ENCODE peak calls at places on chromosomes 3 and 15, in six cellular contexts. E is CD8-positive, alpha-beta memory T cell; I is lower lobe of right lung; Y is cardiac muscle cell; W is astrocyte; M is pancreas. U is an unnamed sample. For H3K36me3, the result is how much of the 10 kb centered on the place peaks cover.

GRCh38 chr3:138949002-138949418 is 2.0 kb downstream of the FOXL2NB start:
- DNase-seq in E (no peak), I (no peak), Y (no peak), W (no peak), M (no peak), U (no peak)

GRCh38 chr3:123053107-123053506 is 13.7 kb upstream of the PDIA5 start:
- DNase-seq in E (no peak), I (no peak), Y (no peak), W (no peak), M (no peak), U (no peak)

GRCh38 chr15:56869573-56869972 is 48.9 kb upstream of the TCF12 start:
- DNase-seq in E (no peak), I (peak), Y (peak), W (no peak), M (no peak), U (peak)

GRCh38 chr15:94306700-94307650 is 75.6 kb downstream of the MCTP2 start:
- DNase-seq in E (no peak), I (no peak), Y (no peak), W (peak), M (no peak), U (no peak)

GRCh38 chr3:18618723-18619122 is 193.6 kb upstream of the SATB1 start:
- DNase-seq in E (no peak), I (no peak), Y (no peak), W (no peak), M (no peak), U (no peak)

GRCh38 chr3:72271923-72272322 is 487.0 kb upstream of the PROK2 start:
- DNase-seq in E (no peak), I (no peak), Y (no peak), W (no peak), M (no peak), U (no peak)

GRCh38 chr3:14282001-14282705 is 103.5 kb downstream of the LSM3 start:
- DNase-seq in E (no peak), I (no peak), Y (no peak), W (no peak), M (no peak), U (no peak)

GRCh38 chr3:55189359-55189801 is 261.5 kb upstream of the LRTM1 start:
- DNase-seq in E (no peak), I (no peak), Y (no peak), W (peak), M (no peak), U (no peak)

GRCh38 chr3:194514626-194515025 is 27.8 kb upstream of the ATP13A3 start:
- DNase-seq in E (no peak), I (no peak), Y (no peak), W (no peak), M (no peak), U (no peak)

GRCh38 chr15:99727330-99727729 is 5.9 kb downstream of the LYSMD4 start:
- DNase-seq in E (no peak), I (no peak), Y (no peak), W (no peak), M (no peak), U (no peak)

GRCh38 chr3:52080830-52081719 is 24.7 kb upstream of the DUSP7 start:
- DNase-seq in E (no peak), I (no peak), Y (no peak), W (no peak), M (no peak), U (no peak)

GRCh38 chr3:124276863-124277515 is 285.1 kb upstream of the ROPN1 start:
- DNase-seq in E (no peak), I (no peak), Y (no peak), W (no peak), M (no peak), U (no peak)

GRCh38 chr3:188760408-188760807 is 411.4 kb upstream of the TPRG1 start:
- DNase-seq in E (no peak), I (no peak), Y (no peak), W (peak), M (no peak), U (no peak)

GRCh38 chr3:79419222-79419621 is 348.6 kb downstream of the ROBO1 start:
- DNase-seq in E (no peak), I (no peak), Y (peak), W (peak), M (no peak), U (no peak)

GRCh38 chr3:34140606-34141005 is 342.2 kb downstream of the PDCD6IP start:
- DNase-seq in E (no peak), I (no peak), Y (no peak), W (no peak), M (no peak), U (no peak)

GRCh38 chr15:60551781-60552161 is 72.8 kb upstream of the ICE2 start:
- DNase-seq in E (no peak), I (no peak), Y (no peak), W (no peak), M (no peak), U (no peak)

DNA sequence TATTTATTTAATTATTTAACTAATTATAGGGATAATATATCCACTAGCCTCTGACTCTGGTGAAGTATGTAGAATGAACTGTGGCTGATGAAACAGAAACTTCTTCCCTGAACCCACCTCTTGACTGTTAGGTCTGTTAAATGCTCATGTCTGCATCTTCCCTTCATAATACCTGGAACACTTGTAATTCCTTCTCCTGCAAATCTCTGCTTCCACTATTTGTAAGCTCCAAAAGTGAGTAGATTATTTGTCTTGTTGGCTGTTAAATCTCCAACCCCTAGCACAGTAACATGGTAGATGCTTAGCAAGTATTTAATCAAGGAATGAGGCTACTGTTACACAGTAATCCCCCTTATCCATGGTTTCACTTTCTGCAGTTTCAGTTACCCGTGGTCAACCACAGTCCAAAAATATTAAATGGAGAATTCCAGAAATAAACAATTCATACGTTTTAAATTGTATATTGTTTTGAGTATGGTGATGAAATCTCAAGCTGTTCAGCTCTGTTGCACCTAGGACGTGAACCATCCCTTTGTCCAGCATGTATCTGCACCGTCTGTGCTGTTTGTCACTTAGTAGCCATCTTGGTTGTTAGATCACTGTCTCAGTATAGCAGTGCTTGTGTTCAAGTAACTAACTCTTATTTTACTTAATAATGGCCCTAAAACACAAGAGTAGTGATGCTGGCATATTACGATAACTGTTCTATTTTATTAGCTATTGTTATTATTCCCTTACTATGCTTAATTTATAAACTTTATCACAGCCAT is 5.7 kb downstream of the TTBK2 start:
- DNase-seq in E (no peak), I (no peak), Y (no peak), W (no peak), M (no peak), U (no peak)
- H3K4me3 ChIP-seq in E (no peak), I (peak), Y (no peak), W (no peak), M (no peak), U (no peak)

GRCh38 chr15:72222433-72222832 is 8.6 kb downstream of the PKM start:
- DNase-seq in E (no peak), I (no peak), Y (no peak), W (peak), M (no peak), U (no peak)
- H3K36me3 ChIP-seq in E (under half), I (half or more), Y (under half), W (half or more), M (under half), U (under half)

GRCh38 chr3:15294914-15295313 is 37.5 kb downstream of the SH3BP5 start:
- DNase-seq in E (no peak), I (no peak), Y (no peak), W (peak), M (no peak), U (peak)
- H3K4me3 ChIP-seq in E (no peak), I (no peak), Y (no peak), W (no peak), M (no peak), U (no peak)

GRCh38 chr15:28113426-28114113 is 14.5 kb upstream of the OCA2 start:
- DNase-seq in E (no peak), I (no peak), Y (no peak), W (no peak), M (no peak), U (no peak)
- H3K36me3 ChIP-seq in E (under half), I (half or more), Y (under half), W (under half), M (under half), U (half or more)

DNA sequence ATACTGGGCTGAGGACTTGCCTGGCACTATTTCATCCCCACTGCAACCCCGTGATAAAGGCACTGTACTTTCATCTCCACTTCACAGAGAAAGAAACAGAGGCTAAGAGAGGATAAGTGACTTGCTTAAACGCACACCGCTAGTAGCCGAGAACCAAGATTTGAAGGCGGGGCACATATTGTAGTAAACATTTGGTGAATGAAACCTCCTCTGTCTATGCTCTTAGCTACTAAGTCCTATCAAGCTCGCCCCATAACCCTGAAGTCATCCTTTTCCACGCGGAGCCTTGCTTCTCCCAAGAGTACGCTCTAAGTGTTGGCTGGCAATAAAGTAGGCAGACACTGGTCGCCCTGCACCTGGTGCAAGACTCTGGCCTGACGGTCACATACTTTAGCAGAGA is 1.1 kb downstream of the POMGNT2 start:
- DNase-seq in E (no peak), I (no peak), Y (no peak), W (no peak), M (no peak), U (no peak)
- H3K4me3 ChIP-seq in E (peak), I (peak), Y (peak), W (no peak), M (peak), U (no peak)

GRCh38 chr3:53236112-53236841 is 19.5 kb downstream of the TKT start:
- DNase-seq in E (no peak), I (peak), Y (peak), W (peak), M (peak), U (peak)

GRCh38 chr3:53234130-53234840 is 21.5 kb downstream of the TKT start:
- DNase-seq in E (no peak), I (peak), Y (no peak), W (no peak), M (no peak), U (no peak)

GRCh38 chr3:53232641-53233377 is 23.0 kb downstream of the TKT start:
- DNase-seq in E (no peak), I (peak), Y (no peak), W (no peak), M (no peak), U (no peak)

GRCh38 chr3:53235545-53235944 is 20.3 kb downstream of the TKT start:
- DNase-seq in E (no peak), I (no peak), Y (no peak), W (no peak), M (no peak), U (no peak)

DNA sequence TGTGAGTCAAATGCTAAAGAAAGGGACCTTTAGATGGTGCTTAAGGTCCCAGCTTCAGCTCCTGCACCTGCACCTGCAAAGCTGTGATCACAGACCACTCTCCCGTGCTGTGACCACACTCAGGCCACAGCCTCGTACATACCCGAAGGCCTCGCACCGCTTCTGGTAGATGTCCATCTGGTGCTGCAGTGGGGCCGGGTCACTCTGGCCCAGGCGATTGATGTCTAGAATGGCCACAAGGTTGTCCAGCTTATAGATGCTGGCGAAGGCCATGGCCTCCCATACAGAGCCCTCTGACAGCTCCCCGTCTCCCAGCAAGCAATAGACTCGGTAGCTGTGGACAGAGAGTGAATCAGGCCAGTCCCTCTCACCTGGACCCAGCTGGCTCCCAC is 21.0 kb downstream of the TKT start:
- DNase-seq in E (no peak), I (no peak), Y (no peak), W (no peak), M (no peak), U (peak)
- H3K36me3 ChIP-seq in E (under half), I (half or more), Y (half or more), W (under half), M (under half), U (half or more)

GRCh38 chr3:152842423-152842822 is 7.5 kb downstream of the P2RY1 start:
- DNase-seq in E (no peak), I (no peak), Y (no peak), W (no peak), M (no peak), U (no peak)
- H3K4me3 ChIP-seq in E (no peak), I (no peak), Y (no peak), W (no peak), M (no peak), U (no peak)

GRCh38 chr3:47022540-47023161 is 43.2 kb downstream of the NBEAL2 start:
- DNase-seq in E (no peak), I (no peak), Y (peak), W (no peak), M (no peak), U (no peak)

GRCh38 chr3:47020311-47020710 is 40.8 kb downstream of the NBEAL2 start:
- DNase-seq in E (no peak), I (no peak), Y (no peak), W (no peak), M (no peak), U (no peak)

GRCh38 chr3:47028146-47028545 is 48.7 kb downstream of the NBEAL2 start:
- DNase-seq in E (no peak), I (no peak), Y (peak), W (no peak), M (no peak), U (no peak)

GRCh38 chr3:47028667-47029066 is 49.2 kb downstream of the NBEAL2 start:
- DNase-seq in E (no peak), I (no peak), Y (no peak), W (no peak), M (no peak), U (no peak)

DNA sequence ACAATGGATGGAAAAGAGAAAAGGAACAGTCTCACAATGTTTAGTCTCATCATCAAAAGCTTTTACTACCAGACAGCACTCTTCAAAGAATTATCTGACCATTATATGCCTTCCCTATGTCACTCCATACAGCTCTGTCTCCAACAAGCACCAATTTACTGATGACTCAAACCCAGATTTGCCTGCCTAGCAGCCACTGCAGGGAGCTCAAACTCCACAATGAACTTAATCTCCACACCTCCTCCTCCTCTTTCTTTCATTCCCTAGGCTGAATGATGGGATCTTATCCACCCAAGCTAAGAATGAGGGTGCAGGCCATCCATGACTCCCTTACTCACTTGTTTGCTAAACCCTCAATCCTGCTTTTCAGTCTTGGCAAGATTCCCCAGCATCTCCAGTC is 45.5 kb downstream of the NBEAL2 start:
- DNase-seq in E (no peak), I (no peak), Y (no peak), W (peak), M (no peak), U (no peak)
- H3K36me3 ChIP-seq in E (under half), I (under half), Y (under half), W (under half), M (under half), U (under half)

DNA sequence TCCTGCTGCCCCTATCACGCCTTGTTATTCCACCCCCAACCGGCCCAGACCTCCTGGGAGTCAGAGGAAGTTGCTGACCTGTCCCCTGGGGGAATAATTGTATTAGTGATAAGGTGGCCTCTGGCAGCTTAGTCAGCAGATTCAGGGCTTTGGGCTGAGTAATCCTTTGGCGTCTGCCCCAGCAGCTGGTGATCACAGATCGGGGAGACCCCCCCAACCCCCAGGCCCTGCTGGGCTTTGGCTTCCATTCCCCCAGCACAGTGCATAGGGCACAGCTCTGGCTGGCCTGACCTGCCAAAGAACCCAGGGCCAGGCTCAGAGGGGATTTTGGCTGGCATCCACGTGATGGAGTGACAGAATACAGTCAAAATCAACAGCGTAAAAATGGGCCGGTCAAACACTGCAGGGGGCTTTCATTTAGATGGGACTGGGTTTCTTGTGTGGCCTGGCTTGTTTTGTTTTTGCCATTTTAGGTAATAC is 3.9 kb upstream of the NR2E3 start:
- DNase-seq in E (no peak), I (no peak), Y (peak), W (peak), M (no peak), U (no peak)
- H3K4me3 ChIP-seq in E (no peak), I (no peak), Y (no peak), W (no peak), M (no peak), U (no peak)